ENCODE peak calls at places on chromosomes 12 and 14, in nine cellular contexts. S, Y, F, P, D, G, R, V and A are unnamed samples.

GRCh38 chr12:54980341-54980740 is 4.2 kb downstream of the TESPA1 start:
- DNase-seq in S (no peak), Y (no peak), F (peak), P (no peak), D (peak), G (peak), R (no peak), V (no peak), A (no peak)

GRCh38 chr12:94994312-94994711 is 9.2 kb downstream of the NDUFA12 start:
- DNase-seq in S (peak), Y (no peak), F (no peak), P (peak), D (no peak), G (no peak), R (no peak), V (peak), A (peak)

GRCh38 chr12:122835693-122836026 is 403 bp downstream of the HIP1R start:
- DNase-seq in S (no peak), Y (no peak), F (no peak), P (no peak), D (no peak), G (no peak), R (no peak), V (no peak), A (no peak)

GRCh38 chr12:121128908-121129704 is 3.6 kb upstream of the P2RX7 start:
- DNase-seq in S (peak), Y (no peak), F (peak), P (peak), D (peak), G (peak), R (peak), V (peak), A (no peak)

GRCh38 chr12:55839345-55840140 is 3.2 kb downstream of the MMP19 start:
- DNase-seq in S (no peak), Y (no peak), F (no peak), P (no peak), D (no peak), G (no peak), R (no peak), V (no peak), A (no peak)

GRCh38 chr14:86973177-86973576 is 1019.8 kb downstream of the GALC start:
- DNase-seq in S (no peak), Y (no peak), F (no peak), P (no peak), D (no peak), G (no peak), R (no peak), V (no peak), A (no peak)

GRCh38 chr14:74444866-74445265 is 18.9 kb upstream of the SYNDIG1L start:
- DNase-seq in S (no peak), Y (no peak), F (no peak), P (no peak), D (no peak), G (no peak), R (peak), V (no peak), A (no peak)

GRCh38 chr12:64102339-64102738 is 119.8 kb downstream of the KICS2 start:
- DNase-seq in S (no peak), Y (no peak), F (no peak), P (no peak), D (no peak), G (no peak), R (no peak), V (peak), A (peak)

GRCh38 chr12:31833541-31833840 is 104.7 kb upstream of the AMN1 start:
- DNase-seq in S (no peak), Y (no peak), F (no peak), P (no peak), D (no peak), G (no peak), R (no peak), V (no peak), A (no peak)

GRCh38 chr14:26887842-26888241 is 290.0 kb upstream of the NOVA1 start:
- DNase-seq in S (no peak), Y (no peak), F (no peak), P (peak), D (no peak), G (no peak), R (no peak), V (no peak), A (no peak)

GRCh38 chr12:106389181-106389580 is 31.6 kb downstream of the POLR3B start:
- DNase-seq in S (no peak), Y (no peak), F (no peak), P (no peak), D (no peak), G (no peak), R (no peak), V (no peak), A (no peak)

GRCh38 chr14:54330876-54331275 is 65.9 kb upstream of the CDKN3 start:
- DNase-seq in S (no peak), Y (no peak), F (no peak), P (no peak), D (no peak), G (no peak), R (no peak), V (no peak), A (no peak)